ENCODE peak calls at places on chromosomes 7 and 10, in four cellular contexts. D is HCT116; E is CD8-positive, alpha-beta memory T cell; Z is A549. S is an unnamed sample. For H3K4me1 and H3K9me3, the result is how much of the 10 kb centered on the place peaks cover.

GRCh38 chr7:64314493-64315020 is 796 bp downstream of the ZNF736 start:
- DNase-seq in D (no peak), E (no peak), Z (no peak), S (no peak)

GRCh38 chr10:47256753-47257336 is 43.2 kb upstream of the GDF10 start:
- DNase-seq in D (no peak), E (no peak), Z (no peak), S (no peak)

GRCh38 chr10:129971381-129972144 is 7.5 kb upstream of the EBF3 start:
- DNase-seq in D (no peak), E (no peak), Z (peak), S (peak)

GRCh38 chr7:23065974-23066373 is 39.6 kb upstream of the KLHL7 start:
- DNase-seq in D (no peak), E (no peak), Z (no peak), S (no peak)

GRCh38 chr10:113176652-113177155 is 226.7 kb downstream of the TCF7L2 start:
- DNase-seq in D (no peak), E (no peak), Z (no peak), S (no peak)

GRCh38 chr7:114083714-114084113 is 164.9 kb upstream of the PPP1R3A start:
- DNase-seq in D (no peak), E (no peak), Z (peak), S (no peak)

GRCh38 chr10:114281006-114281405 is 42.0 kb downstream of the VWA2 start:
- DNase-seq in D (no peak), E (no peak), Z (no peak), S (no peak)

GRCh38 chr7:151748733-151749132 is 128.2 kb downstream of the PRKAG2 start:
- DNase-seq in D (no peak), E (no peak), Z (no peak), S (no peak)

GRCh38 chr7:106774768-106775551 is 90.1 kb upstream of the PIK3CG start:
- DNase-seq in D (peak), E (no peak), Z (peak), S (no peak)

GRCh38 chr10:88038268-88038667 is 174.8 kb downstream of the PTEN start:
- DNase-seq in D (no peak), E (no peak), Z (no peak), S (no peak)

GRCh38 chr10:133094286-133094685 is 6.6 kb downstream of the ADGRA1 start:
- DNase-seq in D (no peak), E (no peak), Z (no peak), S (no peak)

GRCh38 chr10:953836-954235 is 22.3 kb upstream of the LARP4B start:
- DNase-seq in D (no peak), E (no peak), Z (no peak), S (no peak)

GRCh38 chr10:124354411-124355382 is 64.0 kb downstream of the OAT start:
- DNase-seq in D (peak), E (peak), Z (peak), S (peak)

GRCh38 chr7:83594076-83594475 is 54.9 kb downstream of the SEMA3E start:
- DNase-seq in D (no peak), E (no peak), Z (no peak), S (no peak)

GRCh38 chr7:30476401-30477145 is 2.0 kb downstream of the NOD1 start:
- DNase-seq in D (no peak), E (no peak), Z (no peak), S (no peak)

GRCh38 chr7:94001396-94001795 is 2.8 kb downstream of the BET1 start:
- DNase-seq in D (no peak), E (no peak), Z (no peak), S (no peak)

GRCh38 chr7:29146888-29147609 is 712 bp upstream of the CPVL start:
- DNase-seq in D (peak), E (no peak), Z (no peak), S (peak)

GRCh38 chr10:28679941-28680752 is 2.8 kb downstream of the BAMBI start:
- DNase-seq in D (no peak), E (no peak), Z (no peak), S (peak)

GRCh38 chr7:12765431-12766100 is 78.1 kb downstream of the ARL4A start:
- DNase-seq in D (no peak), E (no peak), Z (no peak), S (no peak)

GRCh38 chr10:128542659-128543058 is 416.4 kb upstream of the MKI67 start:
- DNase-seq in D (no peak), E (no peak), Z (no peak), S (no peak)

GRCh38 chr7:106568680-106569499 is 92.1 kb downstream of the CCDC71L start:
- DNase-seq in D (peak), E (no peak), Z (no peak), S (no peak)

GRCh38 chr7:113976508-113976907 is 57.7 kb upstream of the PPP1R3A start:
- DNase-seq in D (no peak), E (no peak), Z (no peak), S (no peak)

GRCh38 chr7:24227603-24228359 is 56.2 kb upstream of the NPY start:
- DNase-seq in D (no peak), E (no peak), Z (no peak), S (no peak)

GRCh38 chr10:93280121-93280698 is 201.9 kb downstream of the MYOF start:
- DNase-seq in D (no peak), E (no peak), Z (no peak), S (no peak)

GRCh38 chr7:132112111-132112510 is 464.2 kb downstream of the PLXNA4 start:
- DNase-seq in D (no peak), E (no peak), Z (no peak), S (no peak)

GRCh38 chr10:66822801-66823200 is 103.0 kb upstream of the LRRTM3 start:
- DNase-seq in D (no peak), E (no peak), Z (no peak), S (peak)

GRCh38 chr7:141161550-141161949 is 87.7 kb downstream of the TMEM178B start:
- DNase-seq in D (no peak), E (no peak), Z (no peak), S (no peak)

GRCh38 chr7:127938588-127938987 is 92.6 kb downstream of the LRRC4 start:
- DNase-seq in D (no peak), E (no peak), Z (no peak), S (no peak)

GRCh38 chr10:69089638-69090599 is 2.0 kb downstream of the SRGN start:
- DNase-seq in D (no peak), E (peak), Z (no peak), S (peak)

GRCh38 chr10:14954934-14955333 is 1.0 kb upstream of the DCLRE1C start:
- DNase-seq in D (no peak), E (no peak), Z (no peak), S (no peak)

GRCh38 chr7:135670179-135670578 is 7.9 kb downstream of the STMP1 start:
- DNase-seq in D (no peak), E (no peak), Z (no peak), S (no peak)

GRCh38 chr7:31663072-31663471 is 23.9 kb upstream of the PPP1R17 start:
- DNase-seq in D (no peak), E (no peak), Z (peak), S (no peak)

GRCh38 chr10:103281753-103282152 is 4.8 kb downstream of the INA start:
- DNase-seq in D (no peak), E (no peak), Z (no peak), S (no peak)

GRCh38 chr7:31096198-31096881 is 44.2 kb downstream of the ADCYAP1R1 start:
- DNase-seq in D (no peak), E (no peak), Z (no peak), S (no peak)

GRCh38 chr10:84308481-84309304 is 19.7 kb upstream of the CCSER2 start:
- DNase-seq in D (no peak), E (no peak), Z (no peak), S (peak)

GRCh38 chr10:84308021-84308420 is 20.4 kb upstream of the CCSER2 start:
- DNase-seq in D (no peak), E (no peak), Z (no peak), S (no peak)

GRCh38 chr10:84312816-84313215 is 15.6 kb upstream of the CCSER2 start:
- DNase-seq in D (no peak), E (no peak), Z (no peak), S (no peak)

GRCh38 chr10:84311596-84311995 is 16.8 kb upstream of the CCSER2 start:
- DNase-seq in D (no peak), E (no peak), Z (no peak), S (no peak)

GRCh38 chr10:84310470-84310869 is 17.9 kb upstream of the CCSER2 start:
- DNase-seq in D (no peak), E (no peak), Z (no peak), S (no peak)
- H3K27ac ChIP-seq in D (no peak), E (no peak), Z (peak), S (no peak)

GRCh38 chr10:22631646-22632278 is 82.6 kb downstream of the PIP4K2A start:
- DNase-seq in D (no peak), E (no peak), Z (no peak), S (no peak)
- H3K4me1 ChIP-seq in D (under half), E (half or more), Z (under half), S (under half)

GRCh38 chr7:156038345-156038744 is 226.1 kb upstream of the SHH start:
- DNase-seq in D (no peak), E (no peak), Z (no peak), S (no peak)

GRCh38 chr7:156041398-156041797 is 229.1 kb upstream of the SHH start:
- DNase-seq in D (no peak), E (no peak), Z (no peak), S (no peak)

GRCh38 chr7:156036153-156036552 is 223.9 kb upstream of the SHH start:
- DNase-seq in D (no peak), E (no peak), Z (no peak), S (no peak)

GRCh38 chr7:156039971-156040677 is 227.9 kb upstream of the SHH start:
- DNase-seq in D (no peak), E (no peak), Z (no peak), S (no peak)

DNA sequence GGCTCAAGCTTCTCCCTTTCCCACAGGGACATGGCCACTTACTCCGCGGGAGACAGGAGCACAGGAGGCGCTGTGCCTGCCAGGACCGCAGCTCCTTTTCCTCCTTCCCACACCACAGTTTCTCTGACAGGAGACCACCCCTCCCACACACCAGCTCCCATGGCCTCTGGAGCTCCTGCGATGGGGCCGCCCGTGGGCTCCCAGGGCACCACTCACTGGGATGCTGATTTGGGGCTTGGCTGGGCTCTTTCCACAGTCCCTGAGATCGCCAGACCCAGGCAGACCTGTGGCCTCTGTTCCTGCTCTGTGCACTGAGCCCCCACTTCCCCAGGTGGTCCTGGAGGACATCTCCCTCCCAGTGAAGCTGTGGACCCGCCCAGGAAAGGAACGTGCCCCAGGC is 226.9 kb upstream of the SHH start:
- DNase-seq in D (no peak), E (no peak), Z (no peak), S (no peak)
- H3K9me3 ChIP-seq in D (under half), E (under half), Z (under half), S (under half)

GRCh38 chr7:6393667-6394056 is 54.1 kb downstream of the DAGLB start:
- DNase-seq in D (no peak), E (no peak), Z (no peak), S (no peak)
- H3K27ac ChIP-seq in D (peak), E (peak), Z (peak), S (peak)

GRCh38 chr10:78817361-78817760 is 251.4 kb upstream of the ZMIZ1 start:
- DNase-seq in D (no peak), E (no peak), Z (no peak), S (no peak)
- H3K4me1 ChIP-seq in D (under half), E (under half), Z (under half), S (under half)

GRCh38 chr7:4203786-4204185 is 478.3 kb upstream of the FOXK1 start:
- DNase-seq in D (no peak), E (peak), Z (no peak), S (no peak)
- H3K9me3 ChIP-seq in D (under half), E (under half), Z (under half), S (under half)

DNA sequence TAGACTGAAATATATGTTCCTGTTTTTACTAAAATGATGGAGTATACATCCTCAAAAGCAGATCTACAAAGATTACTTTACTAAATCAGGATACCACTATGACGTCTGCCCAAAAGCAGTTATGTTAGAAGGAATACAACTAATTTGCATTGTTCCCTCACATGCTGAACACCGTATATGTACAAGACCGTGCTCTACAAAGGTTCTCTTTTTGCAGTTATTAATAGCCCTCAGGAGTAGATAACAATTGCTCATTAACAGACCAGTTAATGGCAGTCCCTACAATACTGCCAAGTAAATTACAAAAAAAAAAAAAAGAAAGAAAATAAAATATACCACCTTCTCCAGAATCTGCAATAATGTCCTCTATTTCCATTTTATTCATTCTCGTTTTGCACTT is 137.5 kb downstream of the CD36 start:
- DNase-seq in D (no peak), E (no peak), Z (no peak), S (no peak)
- H3K27ac ChIP-seq in D (no peak), E (no peak), Z (no peak), S (no peak)